ENCODE peak calls at places on chromosomes 13 and 19, in four cellular contexts. B is BE2C, E is tibial nerve, F is endothelial cell. G is an unnamed sample.

GRCh38 chr13:85543144-85543543 is 256.1 kb downstream of the SLITRK6 start:
- DNase-seq in B (no peak), E (no peak), F (no peak), G (no peak)

GRCh38 chr19:40962460-40962961 is 28.6 kb upstream of the CYP2B6 start:
- DNase-seq in E (no peak), B (no peak), F (no peak), G (no peak)

GRCh38 chr19:8571006-8571411 is 6.2 kb downstream of the MYO1F start:
- DNase-seq in F (no peak), B (no peak), E (no peak), G (no peak)

GRCh38 chr13:91139232-91139631 is 208.3 kb upstream of the MIR17HG start:
- DNase-seq in F (no peak), B (no peak), E (no peak), G (no peak)

GRCh38 chr13:36332986-36333385 is 13.2 kb downstream of the SPART start:
- DNase-seq in B (no peak), F (no peak), E (no peak), G (no peak)

GRCh38 chr19:46180701-46181385 is 32.8 kb downstream of the IGFL2 start:
- DNase-seq in B (no peak), F (no peak), E (no peak), G (no peak)

GRCh38 chr13:99468971-99469545 is 32.2 kb upstream of the TM9SF2 start:
- DNase-seq in F (no peak), E (no peak), B (no peak), G (no peak)

GRCh38 chr19:10417598-10418280 is 2.6 kb upstream of the PDE4A start:
- DNase-seq in E (no peak), F (no peak), B (peak; percentile 45), G (no peak)

GRCh38 chr19:52961981-52962380 is 700 bp downstream of the ZNF816 start:
- DNase-seq in E (no peak), B (no peak), F (no peak), G (no peak)

GRCh38 chr13:61600360-61601033 is 184.8 kb upstream of the PCDH20 start:
- DNase-seq in B (no peak), F (no peak), E (peak; percentile 42), G (no peak)

GRCh38 chr19:31761281-31761913 is 412.2 kb upstream of the TSHZ3 start:
- DNase-seq in E (no peak), B (no peak), F (no peak), G (no peak)

GRCh38 chr13:45339867-45340266 is 1.1 kb downstream of the TPT1 start:
- DNase-seq in B (no peak), F (no peak), E (no peak), G (no peak)

GRCh38 chr13:85236431-85236830 is 562.8 kb downstream of the SLITRK6 start:
- DNase-seq in E (no peak), F (no peak), B (no peak), G (no peak)

GRCh38 chr13:33945477-33945876 is 127.5 kb downstream of the RFC3 start:
- DNase-seq in B (no peak), E (no peak), F (no peak), G (no peak)

GRCh38 chr13:75635621-75636338 is at the start of gene LMO7:
- DNase-seq in E (peak; percentile 6), B (peak; percentile 46), F (peak; percentile 33), G (no peak)

GRCh38 chr19:46493236-46494114 is 2.2 kb downstream of the PNMA8B start:
- DNase-seq in E (no peak), B (no peak), F (peak; percentile 36), G (no peak)

GRCh38 chr13:74575729-74576125 is 441.5 kb upstream of the KLF12 start:
- DNase-seq in B (peak; percentile 95), F (peak; percentile 88), E (peak; percentile 36), G (peak; percentile 23)

GRCh38 chr13:109331898-109332297 is 454.5 kb downstream of the IRS2 start:
- DNase-seq in E (no peak), F (no peak), B (peak; percentile 35), G (no peak)

GRCh38 chr19:7729831-7730285 is 2.1 kb downstream of the CLEC4G start:
- DNase-seq in F (no peak), E (no peak), B (no peak), G (no peak)

GRCh38 chr19:49097453-49098288 is 12.4 kb downstream of the SNRNP70 start:
- DNase-seq in E (peak; percentile 71), F (peak; percentile 84), B (peak; percentile 77), G (no peak)

GRCh38 chr19:49101160-49101559 is 13.0 kb upstream of the LIN7B start:
- DNase-seq in F (no peak), E (no peak), B (no peak), G (no peak)

GRCh38 chr19:51274037-51274370 is 23.1 kb downstream of the SIGLECL1 start:
- DNase-seq in E (no peak), B (no peak), F (no peak), G (no peak)

GRCh38 chr19:5115351-5115750 is 146.4 kb downstream of the KDM4B start:
- DNase-seq in F (no peak), E (no peak), B (no peak), G (no peak)

GRCh38 chr13:73596382-73596781 is 537.6 kb downstream of the KLF5 start:
- DNase-seq in B (no peak), E (no peak), F (no peak), G (no peak)

GRCh38 chr19:31054430-31054829 is 294.8 kb downstream of the TSHZ3 start:
- DNase-seq in E (no peak), F (peak; percentile 52), B (peak; percentile 45), G (no peak)

GRCh38 chr13:20873348-20873747 is 29.2 kb downstream of the XPO4 start:
- DNase-seq in F (no peak), B (no peak), E (no peak), G (no peak)

GRCh38 chr19:827710-828321 is at the start of gene AZU1:
- DNase-seq in B (no peak), F (no peak), E (no peak), G (no peak)

GRCh38 chr19:9078651-9079050 is 8.2 kb upstream of the OR1M1 start:
- DNase-seq in F (no peak), B (no peak), E (no peak), G (no peak)

GRCh38 chr19:16585808-16586476 is 13.7 kb upstream of the SLC35E1 start:
- DNase-seq in E (no peak), F (no peak), B (no peak), G (no peak)

GRCh38 chr19:4717191-4717965 is 6.3 kb downstream of the DPP9 start:
- DNase-seq in F (no peak), E (peak; percentile 53), B (no peak), G (no peak)

GRCh38 chr19:32373614-32374295 is 28.3 kb downstream of the ZNF507 start:
- DNase-seq in E (no peak), B (no peak), F (no peak), G (no peak)

GRCh38 chr19:55080121-55080914 is 4.6 kb downstream of the EPS8L1 start:
- DNase-seq in B (peak; percentile 93), E (no peak), F (no peak), G (no peak)

GRCh38 chr19:1561236-1561842 is 6.8 kb downstream of the MEX3D start:
- DNase-seq in B (no peak), F (no peak), E (no peak), G (no peak)

GRCh38 chr19:41480336-41480735 is 37.4 kb downstream of the ERICH4 start:
- DNase-seq in F (no peak), B (no peak), E (no peak), G (no peak)

DNA sequence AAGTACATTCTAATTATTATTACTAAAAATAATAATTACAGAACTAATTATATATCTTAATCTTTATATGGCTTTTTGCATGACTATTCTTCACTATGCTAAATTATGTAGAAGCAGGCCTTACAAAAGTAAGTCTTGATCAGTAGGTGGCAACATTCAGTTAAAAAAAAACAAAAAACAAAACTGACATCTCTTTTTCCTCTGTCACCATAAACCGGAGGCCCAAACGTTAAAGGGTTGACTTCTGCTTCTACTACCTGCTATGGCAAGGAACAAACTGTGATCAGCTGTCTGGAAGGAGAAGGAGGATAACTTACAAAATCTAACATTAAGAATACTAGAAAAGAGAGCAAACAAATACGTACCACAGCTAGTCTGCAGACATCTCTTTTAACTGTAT is 1525.6 kb downstream of the SLITRK1 start:
- DNase-seq in B (no peak), E (no peak), F (no peak), G (no peak)
- TF ChIP-seq CTCF in B (peak; percentile 34), E (no peak), F (no peak), G (no peak)

GRCh38 chr13:37944476-37945442 is 75.2 kb upstream of the TRPC4 start:
- DNase-seq in E (no peak), F (peak; percentile 18), B (no peak), G (no peak)
- TF ChIP-seq CTCF in E (no peak), F (no peak), B (no peak), G (no peak)

GRCh38 chr13:77492982-77493381 is 42.5 kb upstream of the SCEL start:
- DNase-seq in E (no peak), B (peak; percentile 39), F (no peak), G (no peak)
- TF ChIP-seq CTCF in E (peak; percentile 17), B (peak; percentile 79), F (no peak), G (no peak)

GRCh38 chr13:23740002-23740401 is 149.2 kb downstream of the MIPEP start:
- DNase-seq in E (no peak), B (no peak), F (no peak), G (no peak)

GRCh38 chr13:23743717-23744116 is 145.5 kb downstream of the MIPEP start:
- DNase-seq in B (no peak), F (no peak), E (no peak), G (no peak)

GRCh38 chr13:23744315-23744714 is 144.9 kb downstream of the MIPEP start:
- DNase-seq in E (no peak), B (no peak), F (no peak), G (no peak)

GRCh38 chr13:23743269-23743668 is 145.9 kb downstream of the MIPEP start:
- DNase-seq in F (no peak), B (no peak), E (no peak), G (no peak)

DNA sequence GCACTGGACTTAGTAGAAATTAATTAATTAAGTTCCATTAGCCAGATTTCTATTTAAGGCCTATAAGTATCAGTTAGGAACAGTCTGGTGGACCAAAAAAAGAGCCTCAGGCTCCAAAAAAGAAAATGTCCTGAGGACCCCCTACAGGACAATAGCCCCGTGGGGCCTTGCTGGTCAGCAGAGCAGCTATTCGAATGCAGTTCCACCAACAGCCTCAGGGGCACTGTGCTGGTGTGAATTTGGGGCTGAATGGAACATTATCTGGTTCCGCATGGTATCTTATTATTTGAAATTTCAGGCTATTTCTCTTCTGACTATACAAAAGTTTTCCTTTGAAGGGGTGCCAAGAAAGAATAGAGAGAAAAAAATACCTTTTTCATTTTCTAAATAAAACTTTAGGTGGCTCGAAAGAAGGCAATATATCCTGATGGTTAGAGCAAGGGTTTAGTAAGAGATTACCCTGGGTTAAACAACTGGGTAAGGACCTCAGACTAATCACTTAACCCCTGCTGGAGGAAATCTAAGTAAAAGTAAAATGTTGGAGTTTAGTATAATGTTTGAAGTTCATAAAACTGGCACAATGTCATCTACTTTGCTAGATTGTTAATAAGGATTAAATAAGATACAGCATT is 147.2 kb downstream of the MIPEP start:
- DNase-seq in B (peak; percentile 44), F (peak; percentile 64), E (no peak), G (no peak)
- TF ChIP-seq CTCF in B (peak; percentile 72), F (peak; percentile 77), E (no peak), G (no peak)

GRCh38 chr19:15125232-15126067 is 18.2 kb downstream of the SYDE1 start:
- DNase-seq in B (peak; percentile 99), E (peak; percentile 96), F (peak; percentile 100), G (peak; percentile 92)
- TF ChIP-seq CTCF in B (no peak), E (no peak), F (no peak), G (no peak)